ENCODE peak calls at places on chromosomes 7 and 10, in four cellular contexts. Q is GM12891, I is H1, A is K562. C is an unnamed sample.

GRCh38 chr10:80498833-80499671 is 38.6 kb upstream of the SH2D4B start:
- DNase-seq in Q (no peak), I (no peak), A (peak; percentile 49), C (no peak)

GRCh38 chr10:85612378-85612775 is 754.2 kb downstream of the GRID1 start:
- DNase-seq in Q (peak; percentile 26), I (no peak), A (no peak), C (no peak)

GRCh38 chr10:59072038-59072437 is 104.4 kb upstream of the PHYHIPL start:
- DNase-seq in Q (no peak), I (no peak), A (no peak), C (no peak)

GRCh38 chr10:60957667-60958221 is 13.8 kb upstream of the RHOBTB1 start:
- DNase-seq in Q (no peak), I (no peak), A (no peak), C (no peak)

GRCh38 chr10:11146402-11147171 is 128.9 kb downstream of the CELF2 start:
- DNase-seq in Q (no peak), I (no peak), A (peak; percentile 33), C (no peak)

GRCh38 chr7:29921404-29922010 is 68.1 kb downstream of the SCRN1 start:
- DNase-seq in Q (peak; percentile 41), I (peak; percentile 67), A (peak; percentile 80), C (peak; percentile 13)

GRCh38 chr7:149871576-149871975 is 2.2 kb upstream of the ATP6V0E2 start:
- DNase-seq in Q (no peak), I (no peak), A (no peak), C (no peak)

GRCh38 chr7:99090811-99091582 is 52.9 kb downstream of the SMURF1 start:
- DNase-seq in Q (no peak), I (no peak), A (peak; percentile 29), C (no peak)

GRCh38 chr7:155667241-155667849 is 22.9 kb downstream of the RBM33 start:
- DNase-seq in Q (no peak), I (no peak), A (no peak), C (no peak)

GRCh38 chr7:38283809-38284208 is 10.4 kb upstream of the TARP start:
- DNase-seq in Q (no peak), I (no peak), A (no peak), C (no peak)

GRCh38 chr7:147311332-147311731 is 1194.7 kb downstream of the CNTNAP2 start:
- DNase-seq in Q (no peak), I (no peak), A (no peak), C (no peak)

GRCh38 chr7:140230517-140230861 is 53.7 kb upstream of the KDM7A start:
- DNase-seq in Q (no peak), I (no peak), A (peak; percentile 83), C (no peak)

GRCh38 chr7:977326-978048 is 2.1 kb upstream of the COX19 start:
- DNase-seq in Q (no peak), I (no peak), A (no peak), C (no peak)

GRCh38 chr10:93333278-93333978 is 148.7 kb downstream of the MYOF start:
- DNase-seq in Q (no peak), I (no peak), A (no peak), C (no peak)

GRCh38 chr7:107254398-107254985 is 85.7 kb downstream of the HBP1 start:
- DNase-seq in Q (no peak), I (no peak), A (no peak), C (no peak)

GRCh38 chr10:3486346-3487065 is 298.5 kb downstream of the KLF6 start:
- DNase-seq in Q (no peak), I (peak; percentile 82), A (no peak), C (no peak)

GRCh38 chr10:29555091-29555745 is 79.6 kb downstream of the SVIL start:
- DNase-seq in Q (no peak), I (no peak), A (no peak), C (no peak)

GRCh38 chr7:133517766-133518165 is 264.9 kb downstream of the EXOC4 start:
- DNase-seq in Q (no peak), I (no peak), A (no peak), C (no peak)

GRCh38 chr10:13349776-13350274 is 1.7 kb upstream of the SEPHS1 start:
- DNase-seq in Q (no peak), I (peak; percentile 87), A (peak; percentile 36), C (no peak)

GRCh38 chr10:129968020-129968861 is 4.2 kb upstream of the EBF3 start:
- DNase-seq in Q (no peak), I (no peak), A (no peak), C (no peak)

GRCh38 chr7:137591444-137591843 is 247.9 kb upstream of the PTN start:
- DNase-seq in Q (no peak), I (no peak), A (no peak), C (no peak)

GRCh38 chr7:100785878-100786277 is 41.4 kb downstream of the EPHB4 start:
- DNase-seq in Q (no peak), I (peak; percentile 50), A (peak; percentile 9), C (no peak)

GRCh38 chr10:9733764-9734163 is 1283.9 kb upstream of the CELF2 start:
- DNase-seq in Q (no peak), I (no peak), A (no peak), C (no peak)

GRCh38 chr10:44961231-44961571 is 1.6 kb downstream of the RASSF4 start:
- DNase-seq in Q (no peak), I (peak; percentile 26), A (no peak), C (no peak)

GRCh38 chr10:116836087-116836486 is 13.2 kb upstream of the ENO4 start:
- DNase-seq in Q (no peak), I (peak; percentile 69), A (no peak), C (no peak)

GRCh38 chr10:52539463-52539862 is 225.4 kb downstream of the DKK1 start:
- DNase-seq in Q (no peak), I (no peak), A (no peak), C (no peak)

GRCh38 chr10:129694633-129695356 is 227.8 kb downstream of the MGMT start:
- DNase-seq in Q (no peak), I (no peak), A (no peak), C (no peak)

GRCh38 chr10:78774999-78775711 is 293.6 kb upstream of the ZMIZ1 start:
- DNase-seq in Q (no peak), I (no peak), A (no peak), C (no peak)

GRCh38 chr7:114865564-114865963 is 56.3 kb upstream of the MDFIC start:
- DNase-seq in Q (no peak), I (peak; percentile 55), A (no peak), C (no peak)

GRCh38 chr7:519974-520458 is 370 bp upstream of the PDGFA start:
- DNase-seq in Q (no peak), I (peak; percentile 85), A (peak; percentile 59), C (no peak)

DNA sequence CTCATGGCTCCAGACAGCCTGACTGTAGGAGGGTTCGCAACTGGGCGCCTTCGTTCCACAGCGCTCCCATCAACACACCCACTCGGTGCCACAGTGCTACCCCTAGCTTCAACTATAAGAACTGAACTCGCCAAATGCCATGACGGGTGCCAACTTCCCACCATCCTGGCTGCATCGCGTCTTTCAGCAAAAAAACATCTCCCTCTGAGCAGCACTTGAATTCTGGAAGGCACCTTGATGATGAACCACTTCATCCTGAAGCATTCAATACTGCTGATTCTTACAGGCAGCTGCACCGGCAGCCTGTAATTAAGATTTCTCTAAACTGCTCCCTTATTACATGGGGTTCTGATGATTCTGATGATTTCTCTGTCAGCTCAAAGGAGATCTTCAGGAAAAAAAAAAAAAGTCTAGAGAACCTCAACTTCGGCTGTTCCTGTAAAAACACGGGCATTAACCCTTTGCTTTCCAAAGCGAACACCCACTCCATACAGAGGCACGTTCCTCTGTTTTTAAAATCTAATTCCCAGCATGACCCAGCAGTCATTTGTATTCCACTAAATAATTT is 1.2 kb downstream of the CYTH3 start:
- DNase-seq in Q (no peak), I (no peak), A (no peak), C (no peak)
- TF ChIP-seq TAF1 in Q (no peak), I (no peak), A (no peak), C (no peak)

GRCh38 chr7:66142996-66143395 is 28.3 kb downstream of the CRCP start:
- DNase-seq in Q (no peak), I (no peak), A (no peak), C (no peak)
- TF ChIP-seq POLR2AphosphoS5 in Q (no peak), I (no peak), A (no peak), C (no peak)

DNA sequence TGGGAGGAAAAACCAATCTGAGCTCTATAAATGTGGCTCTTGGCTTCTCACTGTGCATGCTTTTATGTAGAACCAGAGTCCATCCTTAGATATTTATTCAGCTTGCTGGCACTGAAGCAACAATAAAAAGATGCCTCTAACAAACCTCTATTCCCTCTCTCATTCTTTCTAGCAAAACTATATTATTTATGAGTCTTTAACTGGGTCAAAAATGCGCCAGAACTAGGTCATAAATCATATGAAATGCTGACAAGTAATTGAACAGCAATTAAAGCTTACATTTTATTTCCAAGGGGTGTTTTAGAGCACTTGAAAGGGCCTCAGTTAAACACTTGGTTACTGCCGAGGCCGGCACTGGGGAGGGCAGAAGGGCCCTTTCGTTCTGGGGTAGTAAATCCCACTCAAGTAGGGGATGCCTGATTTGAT is 14.0 kb downstream of the HOXA4 start:
- DNase-seq in Q (no peak), I (no peak), A (no peak), C (no peak)
- TF ChIP-seq POLR2A in Q (no peak), I (no peak), A (no peak), C (no peak)

GRCh38 chr7:17099083-17099973 is 199.1 kb upstream of the AHR start:
- DNase-seq in Q (no peak), I (no peak), A (no peak), C (no peak)

GRCh38 chr7:17095951-17096350 is 202.5 kb upstream of the AHR start:
- DNase-seq in Q (no peak), I (no peak), A (no peak), C (no peak)

GRCh38 chr7:17101207-17101696 is 197.2 kb upstream of the AHR start:
- DNase-seq in Q (no peak), I (no peak), A (no peak), C (no peak)

GRCh38 chr7:17097668-17098297 is 200.7 kb upstream of the AHR start:
- DNase-seq in Q (no peak), I (no peak), A (no peak), C (no peak)

DNA sequence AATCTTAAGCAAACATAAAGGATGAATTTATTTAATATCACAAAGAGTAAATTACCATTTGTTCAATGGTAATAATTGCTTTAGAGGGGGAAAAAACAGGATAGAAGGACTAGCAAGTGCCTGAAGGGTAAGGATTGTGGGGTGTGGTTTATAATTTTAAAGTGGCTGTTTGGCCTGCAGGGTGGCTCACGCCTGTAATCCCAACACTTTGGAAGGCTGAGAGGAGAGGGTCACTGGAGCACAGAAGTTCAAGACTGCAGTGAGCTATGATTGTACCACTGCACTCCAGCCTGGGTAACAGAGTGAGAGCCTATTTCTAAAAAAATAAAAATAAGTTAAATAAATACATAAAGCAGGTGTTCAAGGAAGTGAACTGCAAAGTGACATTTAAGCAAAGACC is 199.9 kb upstream of the AHR start:
- DNase-seq in Q (no peak), I (no peak), A (no peak), C (no peak)
- TF ChIP-seq TAF1 in Q (no peak), I (no peak), A (no peak), C (no peak)